ENCODE peak calls at places on chromosomes 6 and 20, in five cellular contexts. I, U, M, Q and S are unnamed samples.

GRCh38 chr20:8749986-8750385 is 318.9 kb upstream of the PLCB4 start:
- DNase-seq in I (no peak), Q (no peak), U (no peak), M (no peak), S (peak; percentile 60)

GRCh38 chr20:46970937-46971630 is 76.4 kb downstream of the EYA2 start:
- DNase-seq in M (peak; percentile 75), Q (no peak), U (no peak), I (no peak), S (peak; percentile 89)

GRCh38 chr6:2412731-2413130 is 167.3 kb upstream of the GMDS start:
- DNase-seq in U (no peak), M (peak; percentile 51), Q (no peak), I (no peak), S (peak; percentile 84)

GRCh38 chr6:12034831-12035230 is 22.7 kb downstream of the HIVEP1 start:
- DNase-seq in I (no peak), Q (no peak), U (no peak), M (no peak), S (no peak)

GRCh38 chr6:5681480-5681879 is 325.2 kb downstream of the NRN1 start:
- DNase-seq in M (no peak), U (no peak), I (no peak), Q (no peak), S (no peak)

GRCh38 chr6:140485740-140486467 is 1111.5 kb upstream of the CITED2 start:
- DNase-seq in Q (no peak), U (peak; percentile 66), I (no peak), M (peak; percentile 80), S (peak; percentile 98)

GRCh38 chr6:117485433-117485832 is 3.0 kb downstream of the DCBLD1 start:
- DNase-seq in M (no peak), U (no peak), Q (no peak), I (no peak), S (no peak)

GRCh38 chr6:52306972-52307849 is 22.7 kb upstream of the MCM3 start:
- DNase-seq in U (peak; percentile 75), Q (no peak), I (no peak), M (no peak), S (no peak)

GRCh38 chr20:34922654-34923381 is 32.8 kb downstream of the GSS start:
- DNase-seq in Q (no peak), U (no peak), I (no peak), M (peak; percentile 78), S (peak; percentile 85)

GRCh38 chr6:20367716-20368485 is 33.8 kb upstream of the E2F3 start:
- DNase-seq in Q (no peak), U (no peak), M (no peak), I (no peak), S (peak; percentile 34)

GRCh38 chr6:115544765-115545409 is 515.8 kb downstream of the FRK start:
- DNase-seq in I (no peak), M (no peak), Q (no peak), U (no peak), S (no peak)

GRCh38 chr20:9427430-9427829 is 87.0 kb upstream of the LAMP5 start:
- DNase-seq in U (no peak), Q (no peak), I (no peak), M (no peak), S (no peak)

GRCh38 chr6:3843379-3844096 is 5.6 kb upstream of the FAM50B start:
- DNase-seq in U (no peak), M (no peak), Q (no peak), I (no peak), S (peak; percentile 66)

GRCh38 chr6:35640017-35640664 is 48.6 kb downstream of the FKBP5 start:
- DNase-seq in U (no peak), M (no peak), I (no peak), Q (no peak), S (peak; percentile 27)

GRCh38 chr6:37137201-37137880 is 32.6 kb upstream of the PIM1 start:
- DNase-seq in U (no peak), M (peak; percentile 96), Q (no peak), I (no peak), S (peak; percentile 95)

GRCh38 chr20:34375977-34376430 is 12.9 kb downstream of the ITCH start:
- DNase-seq in Q (no peak), I (no peak), U (no peak), M (no peak), S (no peak)

GRCh38 chr6:169838291-169839028 is 87.0 kb downstream of the ERMARD start:
- DNase-seq in Q (peak; percentile 72), I (no peak), U (no peak), M (no peak), S (no peak)

GRCh38 chr6:8888468-8888867 is 453.1 kb upstream of the SLC35B3 start:
- DNase-seq in Q (no peak), U (no peak), I (no peak), M (peak; percentile 8), S (no peak)

GRCh38 chr6:167493961-167494697 is 169.2 kb downstream of the TTLL2 start:
- DNase-seq in U (no peak), M (no peak), Q (no peak), I (no peak), S (no peak)

GRCh38 chr6:121590438-121590837 is 155.0 kb downstream of the GJA1 start:
- DNase-seq in I (no peak), Q (no peak), M (no peak), U (no peak), S (peak; percentile 69)

GRCh38 chr20:63698739-63699465 is 2.5 kb downstream of the TNFRSF6B start:
- DNase-seq in Q (no peak), I (no peak), U (peak; percentile 47), M (peak; percentile 81), S (peak; percentile 84)

GRCh38 chr6:156498696-156499095 is 278.5 kb upstream of the ARID1B start:
- DNase-seq in U (no peak), I (no peak), Q (peak; percentile 60), M (no peak), S (no peak)

GRCh38 chr6:82866446-82866845 is 199.2 kb downstream of the UBE3D start:
- DNase-seq in Q (no peak), I (no peak), M (no peak), U (no peak), S (no peak)

GRCh38 chr6:115798229-115798628 is 262.5 kb downstream of the FRK start:
- DNase-seq in U (no peak), Q (no peak), M (no peak), I (no peak), S (no peak)

GRCh38 chr6:133242761-133243590 is 1.8 kb downstream of the EYA4 start:
- DNase-seq in U (no peak), I (no peak), Q (no peak), M (peak; percentile 31), S (no peak)

GRCh38 chr6:109019911-109020310 is 74.7 kb downstream of the SESN1 start:
- DNase-seq in Q (no peak), M (no peak), I (no peak), U (no peak), S (no peak)

GRCh38 chr6:168376811-168377480 is 57.4 kb upstream of the DACT2 start:
- DNase-seq in Q (no peak), I (no peak), M (no peak), U (peak; percentile 19), S (no peak)

GRCh38 chr20:50668326-50668725 is 23.0 kb downstream of the RIPOR3 start:
- DNase-seq in I (no peak), Q (no peak), M (no peak), U (no peak), S (no peak)

GRCh38 chr6:39953076-39953623 is 18.9 kb upstream of the MOCS1 start:
- DNase-seq in I (no peak), Q (peak; percentile 64), M (no peak), U (no peak), S (no peak)

GRCh38 chr20:49346682-49347081 is 68.8 kb upstream of the ZNFX1 start:
- DNase-seq in Q (no peak), U (no peak), I (no peak), M (no peak), S (no peak)

GRCh38 chr6:84638286-84638685 is 126.1 kb downstream of the TBX18 start:
- DNase-seq in M (no peak), U (no peak), I (no peak), Q (no peak), S (no peak)

GRCh38 chr20:24560571-24561485 is 91.4 kb downstream of the SYNDIG1 start:
- DNase-seq in U (no peak), I (no peak), M (no peak), Q (no peak), S (no peak)

GRCh38 chr6:89828988-89829590 is 591 bp upstream of the CASP8AP2 start:
- DNase-seq in Q (no peak), M (no peak), U (no peak), I (no peak), S (no peak)

GRCh38 chr6:70686548-70687133 is 19.0 kb downstream of the SMAP1 start:
- DNase-seq in M (no peak), Q (no peak), U (no peak), I (no peak), S (peak; percentile 69)

GRCh38 chr6:99553888-99554287 is 14.6 kb downstream of the CCNC start:
- DNase-seq in I (no peak), M (no peak), Q (no peak), U (no peak), S (no peak)

GRCh38 chr6:1424306-1424927 is 35.0 kb downstream of the FOXF2 start:
- DNase-seq in M (peak; percentile 19), U (no peak), Q (no peak), I (no peak), S (peak; percentile 43)

GRCh38 chr6:34223381-34223963 is 13.2 kb upstream of the HMGA1 start:
- DNase-seq in I (no peak), Q (no peak), M (no peak), U (no peak), S (no peak)